ENCODE peak calls at places on chromosomes 7 and 10, in six cellular contexts. C is neuronal stem cell, L is IMR-90, V is H9, Y is H1, W is mesenchymal stem cell. F is an unnamed sample.

GRCh38 chr10:127832456-127832855 is 60.3 kb downstream of the CLRN3 start:
- DNase-seq in L (no peak), Y (no peak), V (no peak), C (no peak), W (no peak), F (no peak)

GRCh38 chr7:131625817-131626372 is 69.5 kb upstream of the PODXL start:
- DNase-seq in Y (peak), C (peak), W (peak), V (peak), L (peak), F (peak)

GRCh38 chr7:80018941-80019808 is 115.5 kb upstream of the GNAI1 start:
- DNase-seq in L (peak), V (peak), W (peak), Y (peak), C (peak), F (peak)

GRCh38 chr7:25712500-25712899 is 439.5 kb upstream of the NFE2L3 start:
- DNase-seq in Y (no peak), V (no peak), C (no peak), L (no peak), W (no peak), F (no peak)

GRCh38 chr10:63229192-63229591 is 96.1 kb downstream of the NRBF2 start:
- DNase-seq in V (no peak), C (no peak), W (no peak), Y (no peak), L (no peak), F (no peak)

GRCh38 chr7:81676813-81677212 is 93.0 kb downstream of the HGF start:
- DNase-seq in V (no peak), W (peak), Y (no peak), C (no peak), L (peak), F (no peak)

GRCh38 chr10:81018898-81019890 is 481.5 kb downstream of the SH2D4B start:
- DNase-seq in L (peak), C (peak), W (peak), V (peak), Y (no peak), F (peak)

GRCh38 chr10:103470755-103471653 is 8.0 kb downstream of the CALHM3 start:
- DNase-seq in W (no peak), V (peak), Y (no peak), L (no peak), C (no peak), F (no peak)

GRCh38 chr7:69780377-69780776 is 182.1 kb downstream of the AUTS2 start:
- DNase-seq in L (no peak), C (no peak), W (no peak), V (peak), Y (no peak), F (peak)

GRCh38 chr10:98045785-98046389 is 15.5 kb upstream of the CRTAC1 start:
- DNase-seq in Y (peak), L (peak), C (peak), W (peak), V (peak), F (peak)

GRCh38 chr7:154975984-154976383 is 26.9 kb downstream of the PAXIP1 start:
- DNase-seq in V (no peak), Y (no peak), W (no peak), C (no peak), L (no peak), F (no peak)

GRCh38 chr7:22992874-22993840 is 20.8 kb downstream of the HYCC1 start:
- DNase-seq in L (no peak), Y (no peak), V (no peak), C (no peak), W (peak), F (no peak)

GRCh38 chr10:82319046-82319445 is 444.1 kb downstream of the NRG3 start:
- DNase-seq in V (no peak), W (no peak), C (no peak), Y (no peak), L (no peak), F (no peak)

GRCh38 chr10:31322647-31323046 is 3.6 kb downstream of the ZEB1 start:
- DNase-seq in C (no peak), W (no peak), Y (no peak), L (peak), V (no peak), F (no peak)

GRCh38 chr7:36283711-36284130 is 105.9 kb upstream of the ANLN start:
- DNase-seq in W (peak), V (no peak), C (no peak), Y (no peak), L (no peak), F (peak)

GRCh38 chr7:119944601-119944972 is 328.4 kb upstream of the KCND2 start:
- DNase-seq in V (no peak), Y (no peak), W (no peak), C (no peak), L (no peak), F (no peak)

GRCh38 chr7:99396914-99397631 is 11.3 kb downstream of the PDAP1 start:
- DNase-seq in Y (no peak), L (no peak), V (no peak), C (no peak), W (no peak), F (no peak)

GRCh38 chr7:28296571-28297483 is 115.5 kb upstream of the CREB5 start:
- DNase-seq in Y (peak), V (peak), W (peak), C (peak), L (peak), F (peak)

GRCh38 chr7:95581446-95581845 is 14.9 kb downstream of the PDK4 start:
- DNase-seq in L (no peak), C (no peak), V (no peak), Y (no peak), W (no peak), F (no peak)

GRCh38 chr10:113368660-113369059 is 184.2 kb upstream of the HABP2 start:
- DNase-seq in W (no peak), Y (no peak), L (no peak), V (no peak), C (no peak), F (no peak)

GRCh38 chr7:45624392-45624760 is 50.2 kb downstream of the ADCY1 start:
- DNase-seq in L (no peak), Y (no peak), V (no peak), C (no peak), W (no peak), F (no peak)

GRCh38 chr10:75712241-75712880 is 280.9 kb downstream of the LRMDA start:
- DNase-seq in W (no peak), Y (no peak), V (no peak), L (no peak), C (no peak), F (no peak)

GRCh38 chr7:46432666-46433065 is 511.6 kb upstream of the IGFBP3 start:
- DNase-seq in Y (no peak), C (no peak), L (peak), V (no peak), W (peak), F (no peak)

GRCh38 chr10:68829952-68830351 is 2.6 kb downstream of the STOX1 start:
- DNase-seq in Y (no peak), C (no peak), W (no peak), V (no peak), L (no peak), F (no peak)

GRCh38 chr10:127977368-127978009 is 70.6 kb downstream of the PTPRE start:
- DNase-seq in C (no peak), V (peak), L (peak), Y (no peak), W (peak), F (peak)

GRCh38 chr10:6200588-6201510 is 1.9 kb upstream of the PFKFB3 start:
- DNase-seq in Y (peak), V (peak), C (peak), L (peak), W (peak), F (no peak)

GRCh38 chr10:62467509-62467908 is 93.3 kb downstream of the ZNF365 start:
- DNase-seq in V (no peak), Y (no peak), L (peak), C (no peak), W (no peak), F (no peak)

GRCh38 chr10:6044651-6045599 is 17.2 kb downstream of the IL2RA start:
- DNase-seq in V (peak), Y (peak), W (no peak), C (no peak), L (no peak), F (no peak)

GRCh38 chr10:116316533-116316932 is 7.7 kb upstream of the CCDC172 start:
- DNase-seq in L (no peak), V (no peak), C (no peak), Y (no peak), W (peak), F (no peak)

GRCh38 chr10:31749981-31750850 is 178.4 kb downstream of the ARHGAP12 start:
- DNase-seq in L (no peak), C (no peak), V (no peak), W (peak), Y (no peak), F (no peak)

DNA sequence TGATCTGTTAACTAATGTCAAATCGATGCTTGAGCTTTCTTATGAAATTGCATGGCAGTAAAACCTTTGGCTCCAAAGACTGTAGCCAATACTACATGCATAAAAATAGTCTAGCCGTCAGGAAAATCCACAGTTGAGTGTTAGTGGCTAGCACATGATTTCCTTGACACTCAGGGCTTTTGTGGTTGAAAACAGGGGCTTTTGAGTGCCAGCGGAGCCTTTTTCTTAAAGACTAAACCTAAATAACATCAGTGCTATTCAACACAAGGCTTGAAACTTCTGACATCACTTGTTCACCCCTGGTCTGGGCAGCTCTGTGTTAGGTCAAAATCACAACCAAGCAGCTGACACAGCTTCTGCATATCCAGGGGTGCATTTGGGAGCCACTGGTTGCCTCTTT is 124.2 kb upstream of the BMPER start:
- DNase-seq in Y (no peak), V (no peak), C (no peak), L (no peak), W (no peak), F (no peak)
- H3K14ac ChIP-seq in Y (no peak), V (no peak), C (no peak), L (no peak), W (no peak), F (no peak)

DNA sequence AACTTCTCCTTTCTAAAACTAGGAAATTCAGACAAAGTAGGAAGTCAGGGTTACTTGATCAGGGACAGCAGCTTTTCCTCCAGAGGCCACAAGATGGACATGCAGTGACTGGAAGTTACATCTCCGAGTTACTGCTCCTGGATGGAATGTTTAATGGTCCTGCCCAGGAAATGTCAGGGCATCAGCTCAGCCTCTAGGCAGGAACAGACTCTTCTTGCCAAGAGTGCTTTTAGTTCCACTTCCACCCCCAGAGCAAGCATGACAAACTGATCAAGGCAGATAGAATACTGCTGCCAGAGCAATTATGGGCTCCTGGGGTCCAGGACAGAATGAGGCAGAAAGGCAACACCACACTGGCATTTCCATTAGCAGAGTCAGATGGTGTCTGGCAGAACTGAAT is 1014.4 kb upstream of the LRRTM3 start:
- DNase-seq in Y (no peak), L (no peak), C (no peak), W (no peak), V (no peak), F (no peak)
- H3K14ac ChIP-seq in Y (no peak), L (no peak), C (no peak), W (no peak), V (no peak), F (no peak)

GRCh38 chr7:150804802-150805201 is 4.2 kb downstream of the TMEM176A start:
- DNase-seq in L (no peak), C (no peak), W (no peak), Y (no peak), V (no peak), F (no peak)
- H3K14ac ChIP-seq in L (no peak), C (no peak), W (no peak), Y (no peak), V (no peak), F (no peak)

DNA sequence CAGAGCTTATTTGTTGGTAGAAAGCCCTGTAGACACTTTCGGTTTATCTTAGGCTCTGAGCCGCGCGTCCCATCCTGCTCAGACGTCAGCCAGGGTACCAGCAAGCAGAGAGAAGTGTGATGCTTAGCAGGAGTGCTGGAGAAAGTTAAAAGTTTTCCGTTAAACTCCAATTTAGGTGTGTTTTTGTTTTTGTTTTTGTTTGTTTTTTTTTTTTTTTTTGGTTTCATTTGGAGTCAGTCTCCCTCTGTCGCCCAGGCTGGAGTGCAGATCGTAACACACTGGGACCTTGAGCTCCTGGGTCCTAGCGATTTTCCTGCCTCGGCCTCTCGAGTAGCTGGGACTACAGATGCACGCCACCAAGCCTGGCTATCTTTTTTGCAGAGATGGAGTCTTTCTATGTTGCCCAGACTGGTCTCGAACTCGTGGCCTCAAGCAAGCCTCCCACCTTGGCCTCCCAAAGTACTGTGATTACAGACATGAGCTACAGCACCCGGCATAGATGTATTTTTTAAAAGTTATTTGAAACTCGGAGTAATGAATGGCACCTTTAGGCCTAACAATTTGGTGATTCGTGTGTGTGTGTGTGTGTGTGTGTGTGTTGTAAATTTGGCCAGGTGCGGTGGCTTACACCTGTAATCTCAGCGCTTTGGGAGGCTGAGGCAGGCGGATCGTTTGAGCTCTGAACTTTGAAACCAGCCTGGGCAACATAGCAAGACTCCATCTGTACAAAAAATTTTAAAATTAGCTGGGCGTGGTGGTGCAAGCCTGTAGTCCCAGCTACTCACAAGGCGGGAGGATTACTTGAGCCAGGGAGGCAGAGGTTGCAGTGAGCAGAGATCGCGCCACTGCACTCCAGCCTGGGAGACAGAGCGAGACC is 1.3 kb upstream of the HIP1 start:
- DNase-seq in V (no peak), C (peak), Y (no peak), W (peak), L (peak), F (peak)
- H3K14ac ChIP-seq in V (no peak), C (no peak), Y (no peak), W (no peak), L (peak), F (no peak)